ENCODE peak calls at places on chromosomes 12 and 14, in nine cellular contexts. Z is LHCN-M2; U is Right ventricle myocardium inferior; R is HT1080; Y is neuronal stem cell; N is PC-9; C is EL; H is retinal pigment epithelial cell; X is effector CD4-positive, alpha-beta T cell. V is an unnamed sample.

GRCh38 chr12:1203735-1204019 is 212.7 kb downstream of the ERC1 start:
- DNase-seq in Z (no peak), U (no peak), R (no peak), Y (no peak), N (no peak), C (no peak), H (no peak), X (no peak), V (no peak)

GRCh38 chr14:96852823-96853422 is 55.7 kb downstream of the VRK1 start:
- DNase-seq in Z (peak), U (no peak), R (peak), Y (no peak), N (no peak), C (peak), H (peak), X (no peak), V (no peak)

GRCh38 chr14:99546230-99546879 is 57.7 kb downstream of the CCDC85C start:
- DNase-seq in Z (no peak), U (no peak), R (no peak), Y (no peak), N (no peak), C (no peak), H (no peak), X (no peak), V (no peak)

GRCh38 chr14:20580242-20580641 is 7.6 kb downstream of the RNASE11 start:
- DNase-seq in Z (no peak), U (no peak), R (no peak), Y (no peak), N (no peak), C (no peak), H (no peak), X (no peak), V (peak)

GRCh38 chr12:109739747-109740693 is 26.4 kb downstream of the FAM222A start:
- DNase-seq in Z (no peak), U (peak), R (no peak), Y (no peak), N (no peak), C (peak), H (no peak), X (no peak), V (no peak)

GRCh38 chr14:21086908-21087293 is 11.6 kb downstream of the ZNF219 start:
- DNase-seq in Z (no peak), U (no peak), R (no peak), Y (no peak), N (no peak), C (no peak), H (no peak), X (no peak), V (no peak)

GRCh38 chr12:109540526-109541411 is 32.5 kb downstream of the MMAB start:
- DNase-seq in Z (no peak), U (peak), R (no peak), Y (no peak), N (no peak), C (no peak), H (no peak), X (no peak), V (no peak)

GRCh38 chr12:94560416-94561221 is 89.7 kb downstream of the TMCC3 start:
- DNase-seq in Z (peak), U (no peak), R (peak), Y (no peak), N (peak), C (peak), H (peak), X (no peak), V (peak)

GRCh38 chr12:23084236-23084995 is 459.4 kb downstream of the ETNK1 start:
- DNase-seq in Z (peak), U (no peak), R (peak), Y (no peak), N (no peak), C (peak), H (peak), X (no peak), V (no peak)

GRCh38 chr12:130127909-130128763 is 34.1 kb upstream of the FZD10 start:
- DNase-seq in Z (no peak), U (no peak), R (no peak), Y (no peak), N (no peak), C (no peak), H (no peak), X (no peak), V (no peak)

GRCh38 chr12:112005419-112006395 is 7.3 kb downstream of the TMEM116 start:
- DNase-seq in Z (no peak), U (no peak), R (no peak), Y (no peak), N (no peak), C (peak), H (no peak), X (no peak), V (no peak)

GRCh38 chr14:50837271-50837670 is 6.3 kb upstream of the NIN start:
- DNase-seq in Z (no peak), U (no peak), R (no peak), Y (no peak), N (no peak), C (no peak), H (no peak), X (no peak), V (no peak)

GRCh38 chr14:73467800-73468199 is 9.5 kb upstream of the NUMB start:
- DNase-seq in Z (no peak), U (no peak), R (no peak), Y (no peak), N (no peak), C (no peak), H (no peak), X (no peak), V (no peak)

GRCh38 chr14:100531152-100531551 is 56.1 kb downstream of the BEGAIN start:
- DNase-seq in Z (no peak), U (no peak), R (no peak), Y (no peak), N (no peak), C (no peak), H (no peak), X (no peak), V (no peak)

GRCh38 chr12:26817183-26817591 is 15.8 kb downstream of the ITPR2 start:
- DNase-seq in Z (no peak), U (no peak), R (no peak), Y (no peak), N (no peak), C (no peak), H (no peak), X (no peak), V (no peak)

GRCh38 chr12:9660046-9660445 is 9.5 kb upstream of the CLEC2D start:
- DNase-seq in Z (no peak), U (no peak), R (no peak), Y (no peak), N (no peak), C (no peak), H (no peak), X (no peak), V (no peak)

GRCh38 chr12:132159555-132160003 is 15.3 kb downstream of the NOC4L start:
- DNase-seq in Z (no peak), U (peak), R (no peak), Y (no peak), N (no peak), C (no peak), H (no peak), X (peak), V (no peak)

GRCh38 chr12:111868676-111869588 is 26.9 kb downstream of the MAPKAPK5 start:
- DNase-seq in Z (no peak), U (no peak), R (no peak), Y (peak), N (no peak), C (no peak), H (no peak), X (no peak), V (no peak)

GRCh38 chr14:83992857-83993256 is 1537.1 kb upstream of the FLRT2 start:
- DNase-seq in Z (peak), U (no peak), R (peak), Y (no peak), N (no peak), C (peak), H (no peak), X (no peak), V (no peak)

GRCh38 chr12:55906056-55906455 is 21.6 kb downstream of the PYM1 start:
- DNase-seq in Z (peak), U (no peak), R (no peak), Y (no peak), N (no peak), C (peak), H (no peak), X (no peak), V (no peak)

GRCh38 chr14:76333664-76334063 is 42.3 kb upstream of the ESRRB start:
- DNase-seq in Z (no peak), U (no peak), R (no peak), Y (no peak), N (no peak), C (no peak), H (no peak), X (no peak), V (no peak)

GRCh38 chr12:109295764-109296425 is 13.2 kb downstream of the FOXN4 start:
- DNase-seq in Z (no peak), U (no peak), R (no peak), Y (no peak), N (no peak), C (no peak), H (no peak), X (no peak), V (no peak)

V was measured in H1.